ENCODE peak calls at places on chromosomes 6 and 20, in ten cellular contexts. H, S, E, Q, O, L, K, D, I and N are unnamed samples.

GRCh38 chr6:148395583-148396101 is 53.0 kb downstream of the SASH1 start:
- DNase-seq in H (no peak), S (no peak), E (no peak), Q (peak), O (no peak), L (peak), K (no peak), D (no peak), I (peak), N (no peak)

GRCh38 chr6:79947191-79948173 is at the start of gene ELOVL4:
- DNase-seq in H (peak), S (peak), E (peak), Q (peak), O (peak), L (peak), K (peak), D (peak), I (peak), N (peak)

GRCh38 chr6:40545954-40546353 is 41.2 kb downstream of the LRFN2 start:
- DNase-seq in H (peak), S (no peak), E (no peak), Q (no peak), O (no peak), L (no peak), K (no peak), D (no peak), I (no peak), N (peak)

GRCh38 chr20:11993886-11994466 is 76.3 kb downstream of the BTBD3 start:
- DNase-seq in H (peak), S (no peak), E (no peak), Q (no peak), O (no peak), L (no peak), K (no peak), D (no peak), I (no peak), N (no peak)

GRCh38 chr6:40907198-40907701 is 131.8 kb downstream of the UNC5CL start:
- DNase-seq in H (no peak), S (no peak), E (peak), Q (peak), O (no peak), L (no peak), K (no peak), D (peak), I (no peak), N (peak)

GRCh38 chr6:101730954-101731353 is 337.4 kb downstream of the GRIK2 start:
- DNase-seq in H (no peak), S (no peak), E (peak), Q (peak), O (no peak), L (no peak), K (no peak), D (no peak), I (no peak), N (no peak)

GRCh38 chr20:41692479-41693135 is 74.4 kb upstream of the CHD6 start:
- DNase-seq in H (peak), S (peak), E (peak), Q (peak), O (peak), L (peak), K (peak), D (peak), I (peak), N (peak)

GRCh38 chr6:33019358-33019757 is 10.0 kb upstream of the HLA-DOA start:
- DNase-seq in H (no peak), S (no peak), E (no peak), Q (no peak), O (no peak), L (no peak), K (no peak), D (no peak), I (no peak), N (no peak)

GRCh38 chr6:20577280-20577679 is 43.0 kb downstream of the CDKAL1 start:
- DNase-seq in H (no peak), S (no peak), E (no peak), Q (no peak), O (no peak), L (no peak), K (no peak), D (no peak), I (no peak), N (no peak)

GRCh38 chr20:43579861-43580793 is 10.6 kb upstream of the IFT52 start:
- DNase-seq in H (no peak), S (no peak), E (no peak), Q (no peak), O (no peak), L (no peak), K (no peak), D (no peak), I (no peak), N (no peak)